ENCODE peak calls at places on chromosome 5, in four cellular contexts. F, V, L and H are unnamed samples.

GRCh38 chr5:124179788-124180187 is 566.7 kb downstream of the ZNF608 start:
- DNase-seq in V (no peak), L (no peak), F (no peak), H (no peak)

GRCh38 chr5:133396187-133396621 is 216.1 kb downstream of the FSTL4 start:
- DNase-seq in V (no peak), F (no peak), L (no peak), H (no peak)

GRCh38 chr5:56520951-56521350 is 287.8 kb upstream of the ANKRD55 start:
- DNase-seq in V (no peak), L (no peak), F (no peak), H (no peak)

GRCh38 chr5:54379590-54379989 is 69.2 kb upstream of the ARL15 start:
- DNase-seq in L (no peak), F (no peak), V (no peak), H (no peak)

GRCh38 chr5:74103131-74104023 is 477.4 kb downstream of the ARHGEF28 start:
- DNase-seq in V (no peak), F (no peak), L (no peak), H (no peak)

GRCh38 chr5:176810687-176811501 is 535 bp downstream of the UNC5A start:
- DNase-seq in V (no peak), L (peak), F (no peak), H (no peak)

GRCh38 chr5:155114655-155115054 is 101.1 kb downstream of the KIF4B start:
- DNase-seq in L (no peak), V (no peak), F (no peak), H (no peak)

GRCh38 chr5:56900395-56900794 is 9.0 kb upstream of the SETD9 start:
- DNase-seq in V (no peak), L (peak), F (no peak), H (peak)

GRCh38 chr5:76617229-76617628 is 6.0 kb downstream of the F2RL2 start:
- DNase-seq in F (no peak), L (no peak), V (no peak), H (no peak)

GRCh38 chr5:147791181-147791580 is 8.7 kb upstream of the JAKMIP2 start:
- DNase-seq in V (no peak), L (no peak), F (no peak), H (no peak)

GRCh38 chr5:160462167-160462566 is 40.5 kb downstream of the PTTG1 start:
- DNase-seq in V (no peak), L (no peak), F (no peak), H (no peak)

GRCh38 chr5:129412731-129413130 is 47.4 kb upstream of the ADAMTS19 start:
- DNase-seq in L (no peak), F (no peak), V (no peak), H (no peak)

GRCh38 chr5:92885950-92886349 is 695.1 kb downstream of the NR2F1-AS1 start:
- DNase-seq in F (no peak), V (peak), L (no peak), H (no peak)

GRCh38 chr5:107870984-107871383 is 200.2 kb upstream of the EFNA5 start:
- DNase-seq in F (no peak), L (no peak), V (no peak), H (no peak)

GRCh38 chr5:107869459-107870115 is 198.8 kb upstream of the EFNA5 start:
- DNase-seq in F (peak), V (no peak), L (peak), H (peak)

GRCh38 chr5:107864793-107865192 is 194.1 kb upstream of the EFNA5 start:
- DNase-seq in V (no peak), F (peak), L (peak), H (peak)

GRCh38 chr5:107867266-107867665 is 196.5 kb upstream of the EFNA5 start:
- DNase-seq in L (peak), F (no peak), V (no peak), H (no peak)

GRCh38 chr5:107868994-107869393 is 198.3 kb upstream of the EFNA5 start:
- DNase-seq in L (no peak), F (no peak), V (no peak), H (no peak)
- TF ChIP-seq CTCF in L (no peak), F (no peak), V (no peak), H (no peak)

DNA sequence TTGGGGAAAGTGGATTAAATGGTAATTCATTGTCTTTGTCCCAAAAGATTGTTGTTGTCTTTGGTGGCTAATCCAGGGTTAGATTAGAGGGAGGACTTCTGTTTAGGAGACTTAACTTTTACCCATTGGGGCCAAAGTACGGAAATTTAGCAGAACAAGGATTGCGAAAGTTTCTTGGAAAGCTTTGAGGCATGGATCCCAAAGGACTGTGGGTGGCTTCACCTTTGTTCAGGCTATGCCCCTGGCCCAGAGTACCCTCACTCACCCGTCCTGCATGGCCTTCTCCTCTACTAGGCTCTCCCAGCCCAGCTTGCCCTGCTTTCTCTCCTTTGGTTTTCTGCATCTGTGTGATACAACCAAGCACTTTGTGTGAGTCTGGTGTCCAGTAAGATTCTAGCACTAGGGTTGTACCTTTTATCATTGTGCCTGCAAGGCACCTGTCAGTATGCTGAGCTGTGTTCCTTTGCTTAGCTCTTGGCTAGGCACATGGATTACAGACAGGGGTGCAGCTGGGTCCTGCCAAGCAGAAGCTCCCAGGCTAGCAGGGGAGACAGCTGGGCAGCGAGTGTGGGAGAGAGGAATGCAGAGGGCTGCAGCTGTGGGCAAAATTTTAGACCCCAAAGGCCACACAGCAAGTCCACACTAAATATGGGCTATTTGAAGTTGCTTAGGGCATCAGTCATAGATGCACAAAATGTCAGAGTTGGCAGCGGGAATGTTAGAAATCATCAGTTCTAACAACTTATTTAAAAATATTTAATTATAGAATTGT is 3.2 kb downstream of the PPARGC1B start:
- DNase-seq in V (no peak), F (no peak), L (no peak), H (no peak)
- H3K4me3 ChIP-seq in V (peak), F (no peak), L (no peak), H (no peak)

DNA sequence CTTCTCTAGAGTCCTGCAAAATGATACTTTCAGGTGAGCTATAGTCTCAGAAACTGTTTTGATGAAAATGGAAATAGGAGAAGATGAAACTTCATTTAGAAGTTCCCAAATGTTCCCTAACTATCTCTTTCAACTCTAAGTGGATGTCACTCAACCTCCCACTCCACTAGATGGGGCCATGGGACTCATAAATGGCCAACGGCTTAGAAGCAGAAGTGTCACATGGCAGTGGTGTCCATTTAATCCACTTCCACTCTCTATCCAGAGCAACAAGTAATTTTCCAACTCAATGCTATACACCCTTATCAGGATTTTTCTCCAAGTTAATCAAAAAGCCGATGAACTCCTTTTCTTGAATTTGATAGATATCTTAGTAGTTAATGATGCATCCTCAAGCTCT is 295.7 kb downstream of the EDIL3 start:
- DNase-seq in L (peak), V (no peak), F (peak), H (peak)
- TF ChIP-seq CTCF in L (peak), V (no peak), F (peak), H (peak)

GRCh38 chr5:68147659-68148058 is 67.9 kb upstream of the PIK3R1 start:
- DNase-seq in V (no peak), F (no peak), L (no peak), H (no peak)
- H3K4me3 ChIP-seq in V (no peak), F (no peak), L (no peak), H (no peak)

DNA sequence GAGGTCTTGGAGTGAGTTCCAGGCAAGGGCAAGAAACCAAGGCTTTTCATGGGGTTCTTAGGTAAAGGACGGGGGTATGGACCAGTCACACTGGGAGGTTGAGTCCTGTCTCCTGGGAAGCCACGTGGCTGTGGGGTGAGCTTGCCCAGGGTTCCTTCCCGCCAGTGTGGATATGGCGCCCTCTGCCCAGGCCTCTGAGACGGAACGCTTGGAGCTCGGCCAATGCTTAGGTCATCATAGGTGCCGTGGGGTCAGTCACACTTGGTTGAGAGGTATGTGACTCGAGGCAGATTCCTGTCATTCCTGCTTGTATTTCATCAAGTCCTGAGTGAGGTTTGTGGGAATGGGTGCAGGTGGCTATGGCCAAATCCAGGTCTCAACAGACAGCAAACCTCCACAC is 46.2 kb downstream of the TENT4A start:
- DNase-seq in V (no peak), F (no peak), L (no peak), H (no peak)
- TF ChIP-seq CTCF in V (no peak), F (no peak), L (no peak), H (no peak)

GRCh38 chr5:170269579-170269978 is 28.0 kb downstream of the LCP2 start:
- DNase-seq in L (no peak), V (no peak), F (no peak), H (no peak)

GRCh38 chr5:170268153-170268689 is 29.4 kb downstream of the LCP2 start:
- DNase-seq in L (no peak), F (no peak), V (no peak), H (no peak)

GRCh38 chr5:170266570-170267379 is 30.8 kb downstream of the LCP2 start:
- DNase-seq in F (no peak), V (no peak), L (no peak), H (no peak)

GRCh38 chr5:170268884-170269283 is 28.7 kb downstream of the LCP2 start:
- DNase-seq in L (no peak), V (no peak), F (no peak), H (no peak)

GRCh38 chr5:170267431-170268152 is 30.0 kb downstream of the LCP2 start:
- DNase-seq in F (peak), L (peak), V (peak), H (peak)
- H3K4me3 ChIP-seq in F (no peak), L (no peak), V (no peak), H (no peak)